ENCODE peak calls at places on chromosome 13, in six cellular contexts. N is nucleus accumbens, M is NCI-H1092, T is GM13976, B is upper lobe of right lung, V is cerebellar nuclear complex. F is an unnamed sample.

GRCh38 chr13:24269803-24270202 is 39.6 kb upstream of the C1QTNF9 start:
- DNase-seq in M (no peak), V (no peak), N (no peak), T (no peak), B (no peak), F (no peak)

GRCh38 chr13:113634279-113635047 is 23.5 kb downstream of the ATP4B start:
- DNase-seq in V (no peak), T (no peak), B (no peak), N (no peak), M (no peak), F (no peak)

GRCh38 chr13:35140321-35140720 is 198.3 kb downstream of the NBEA start:
- DNase-seq in T (no peak), B (no peak), V (no peak), N (no peak), M (no peak), F (no peak)

GRCh38 chr13:111116830-111117229 is 1.7 kb downstream of the ARHGEF7 start:
- DNase-seq in T (no peak), M (no peak), V (no peak), B (no peak), N (no peak), F (no peak)

GRCh38 chr13:99686944-99687382 is 185.7 kb downstream of the TM9SF2 start:
- DNase-seq in B (no peak), N (no peak), M (no peak), T (no peak), V (no peak), F (no peak)

GRCh38 chr13:32164622-32165268 is 133.2 kb downstream of the FRY start:
- DNase-seq in N (no peak), B (no peak), T (peak), V (no peak), M (peak), F (peak)

GRCh38 chr13:28636677-28637317 is 22.1 kb upstream of the POMP start:
- DNase-seq in N (no peak), M (peak), T (peak), B (no peak), V (peak), F (peak)

GRCh38 chr13:51585696-51586095 is 1.4 kb downstream of the WDFY2 start:
- DNase-seq in T (no peak), V (no peak), M (no peak), N (no peak), B (no peak), F (no peak)

GRCh38 chr13:37369618-37370017 is 228.9 kb downstream of the POSTN start:
- DNase-seq in B (no peak), N (no peak), T (no peak), V (no peak), M (no peak), F (no peak)

GRCh38 chr13:32300920-32301319 is 14.2 kb downstream of the ZAR1L start:
- DNase-seq in M (no peak), B (no peak), V (no peak), T (no peak), N (no peak), F (no peak)

GRCh38 chr13:76882431-76882830 is 3.8 kb downstream of the KCTD12 start:
- DNase-seq in N (no peak), B (no peak), V (no peak), M (no peak), T (no peak), F (no peak)

GRCh38 chr13:52846567-52847321 is 1.7 kb downstream of the PCDH8 start:
- DNase-seq in B (peak), V (no peak), N (peak), T (peak), M (no peak), F (peak)

GRCh38 chr13:21218351-21219043 is 42.0 kb downstream of the MRPL57 start:
- DNase-seq in V (no peak), T (peak), B (no peak), N (no peak), M (no peak), F (peak)

GRCh38 chr13:98909016-98909415 is 68.8 kb downstream of the DOCK9 start:
- DNase-seq in M (no peak), T (no peak), V (no peak), N (no peak), B (no peak), F (peak)

GRCh38 chr13:58594978-58595600 is 963.5 kb downstream of the PCDH17 start:
- DNase-seq in B (no peak), M (no peak), V (no peak), T (no peak), N (no peak), F (no peak)

GRCh38 chr13:95298971-95299627 is 2.2 kb downstream of the ABCC4 start:
- DNase-seq in T (no peak), N (no peak), M (no peak), V (no peak), B (no peak), F (peak)

GRCh38 chr13:59700281-59700680 is 463.4 kb downstream of the DIAPH3 start:
- DNase-seq in N (no peak), V (no peak), M (no peak), B (no peak), T (no peak), F (no peak)

GRCh38 chr13:37295573-37295972 is 190.1 kb upstream of the CSNK1A1L start:
- DNase-seq in B (no peak), V (no peak), M (no peak), N (no peak), T (no peak), F (no peak)